ENCODE peak calls at places on chromosomes 1 and 21, in eight cellular contexts. N, K, C, Y, Q, H, B and X are unnamed samples. For H3K4me1, the result is how much of the 10 kb centered on the place peaks cover.

GRCh38 chr1:182829285-182829932 is 9.7 kb upstream of the DHX9 start:
- DNase-seq in N (no peak), K (no peak), C (peak), Y (no peak), Q (no peak), H (no peak), B (no peak), X (no peak)

GRCh38 chr21:41897047-41897669 is 18.0 kb upstream of the PRDM15 start:
- DNase-seq in N (no peak), K (no peak), C (no peak), Y (no peak), Q (no peak), H (no peak), B (no peak), X (no peak)

GRCh38 chr1:211939876-211940468 is 95.4 kb downstream of the INTS7 start:
- DNase-seq in N (no peak), K (no peak), C (peak), Y (no peak), Q (peak), H (no peak), B (no peak), X (no peak)

GRCh38 chr1:38476111-38476783 is 383.3 kb downstream of the RRAGC start:
- DNase-seq in N (no peak), K (no peak), C (peak), Y (no peak), Q (peak), H (no peak), B (no peak), X (no peak)

GRCh38 chr1:87853576-87854351 is 525.1 kb downstream of the LMO4 start:
- DNase-seq in N (no peak), K (no peak), C (no peak), Y (no peak), Q (no peak), H (no peak), B (no peak), X (no peak)

GRCh38 chr1:187460093-187460492 is 631.3 kb downstream of the PLA2G4A start:
- DNase-seq in N (no peak), K (no peak), C (no peak), Y (no peak), Q (no peak), H (no peak), B (no peak), X (no peak)

GRCh38 chr1:206012086-206012859 is 9.1 kb upstream of the RAB7B start:
- DNase-seq in N (peak), K (peak), C (peak), Y (no peak), Q (no peak), H (no peak), B (peak), X (peak)

GRCh38 chr1:209895709-209896108 is 42.3 kb upstream of the SYT14 start:
- DNase-seq in N (no peak), K (no peak), C (no peak), Y (peak), Q (peak), H (no peak), B (no peak), X (no peak)

GRCh38 chr1:30270468-30270867 is 452.9 kb downstream of the MATN1 start:
- DNase-seq in N (no peak), K (no peak), C (no peak), Y (no peak), Q (no peak), H (no peak), B (no peak), X (no peak)

GRCh38 chr1:27001570-27002360 is 8.3 kb downstream of the TRNP1 start:
- DNase-seq in N (peak), K (no peak), C (no peak), Y (peak), Q (no peak), H (peak), B (no peak), X (no peak)

GRCh38 chr1:21254335-21254951 is 35.8 kb downstream of the ECE1 start:
- DNase-seq in N (no peak), K (no peak), C (no peak), Y (no peak), Q (peak), H (no peak), B (no peak), X (no peak)

GRCh38 chr1:169018751-169019150 is 87.7 kb upstream of the ATP1B1 start:
- DNase-seq in N (no peak), K (no peak), C (no peak), Y (no peak), Q (no peak), H (no peak), B (no peak), X (no peak)

GRCh38 chr1:117826551-117827078 is 102.8 kb downstream of the GDAP2 start:
- DNase-seq in N (no peak), K (no peak), C (no peak), Y (peak), Q (no peak), H (no peak), B (no peak), X (no peak)

GRCh38 chr1:222754386-222755139 is 17.6 kb downstream of the FAM177B start:
- DNase-seq in N (no peak), K (no peak), C (no peak), Y (peak), Q (peak), H (no peak), B (no peak), X (no peak)

GRCh38 chr1:156504821-156505678 is 4.5 kb upstream of the MEF2D start:
- DNase-seq in N (peak), K (peak), C (peak), Y (peak), Q (peak), H (peak), B (peak), X (peak)

GRCh38 chr1:154442006-154442740 is 37.0 kb downstream of the IL6R start:
- DNase-seq in N (no peak), K (peak), C (no peak), Y (peak), Q (no peak), H (no peak), B (no peak), X (no peak)

GRCh38 chr1:235642021-235642942 is 7.3 kb downstream of the GNG4 start:
- DNase-seq in N (peak), K (peak), C (no peak), Y (no peak), Q (no peak), H (no peak), B (peak), X (peak)

GRCh38 chr1:39213511-39214002 is 9.1 kb downstream of the MACF1 start:
- DNase-seq in N (no peak), K (no peak), C (no peak), Y (peak), Q (no peak), H (no peak), B (no peak), X (no peak)

GRCh38 chr1:118115567-118116272 is 69.3 kb downstream of the SPAG17 start:
- DNase-seq in N (no peak), K (no peak), C (no peak), Y (no peak), Q (no peak), H (no peak), B (no peak), X (no peak)

GRCh38 chr1:27318596-27318995 is 3.4 kb upstream of the TMEM222 start:
- DNase-seq in N (no peak), K (no peak), C (no peak), Y (peak), Q (no peak), H (no peak), B (no peak), X (no peak)

GRCh38 chr1:20483833-20484525 is 2.0 kb downstream of the CAMK2N1 start:
- DNase-seq in N (no peak), K (no peak), C (no peak), Y (peak), Q (no peak), H (no peak), B (peak), X (no peak)

GRCh38 chr1:24181619-24182018 is 5.5 kb downstream of the IFNLR1 start:
- DNase-seq in N (no peak), K (no peak), C (no peak), Y (no peak), Q (peak), H (no peak), B (no peak), X (no peak)

GRCh38 chr1:18058522-18058921 is 49.1 kb upstream of the IGSF21 start:
- DNase-seq in N (no peak), K (no peak), C (no peak), Y (no peak), Q (no peak), H (no peak), B (no peak), X (no peak)

GRCh38 chr1:61149010-61149860 is 66.9 kb downstream of the NFIA start:
- DNase-seq in N (no peak), K (no peak), C (no peak), Y (no peak), Q (no peak), H (no peak), B (no peak), X (no peak)

GRCh38 chr1:85047472-85048295 is 616 bp downstream of the MCOLN3 start:
- DNase-seq in N (no peak), K (no peak), C (no peak), Y (peak), Q (peak), H (no peak), B (no peak), X (peak)

GRCh38 chr21:29504751-29505321 is 206.1 kb downstream of the BACH1 start:
- DNase-seq in N (no peak), K (no peak), C (no peak), Y (peak), Q (no peak), H (no peak), B (no peak), X (no peak)

GRCh38 chr1:23643668-23644554 is 47.7 kb upstream of the RPL11 start:
- DNase-seq in N (no peak), K (no peak), C (no peak), Y (peak), Q (peak), H (no peak), B (no peak), X (no peak)

GRCh38 chr21:29849735-29850176 is 90.0 kb downstream of the GRIK1 start:
- DNase-seq in N (peak), K (peak), C (peak), Y (peak), Q (peak), H (no peak), B (peak), X (peak)

GRCh38 chr1:71054791-71055190 is 7.2 kb upstream of the PTGER3 start:
- DNase-seq in N (no peak), K (no peak), C (no peak), Y (no peak), Q (peak), H (no peak), B (no peak), X (no peak)

GRCh38 chr1:244254467-244254866 is 197.2 kb downstream of the ADSS2 start:
- DNase-seq in N (no peak), K (no peak), C (no peak), Y (no peak), Q (no peak), H (no peak), B (no peak), X (no peak)

GRCh38 chr1:230891984-230892383 is 23.7 kb upstream of the C1orf198 start:
- DNase-seq in N (no peak), K (no peak), C (no peak), Y (no peak), Q (no peak), H (no peak), B (no peak), X (no peak)

GRCh38 chr1:113490384-113490783 is 100.1 kb downstream of the MAGI3 start:
- DNase-seq in N (no peak), K (no peak), C (no peak), Y (no peak), Q (no peak), H (no peak), B (no peak), X (no peak)
- H3K4me1 ChIP-seq in N (under half), K (under half), C (under half), Y (under half), Q (under half), H (under half), B (under half), X (under half)

GRCh38 chr1:201497935-201498509 is 8.9 kb downstream of the CSRP1 start:
- DNase-seq in N (no peak), K (no peak), C (no peak), Y (no peak), Q (no peak), H (no peak), B (no peak), X (no peak)
- H3K4me1 ChIP-seq in N (half or more), K (under half), C (under half), Y (under half), Q (half or more), H (half or more), B (under half), X (under half)

GRCh38 chr21:44931137-44931500 is 8.7 kb upstream of the SLX9 start:
- DNase-seq in N (no peak), K (peak), C (no peak), Y (peak), Q (no peak), H (no peak), B (peak), X (no peak)
- H3K4me1 ChIP-seq in N (under half), K (half or more), C (under half), Y (under half), Q (under half), H (under half), B (half or more), X (under half)

GRCh38 chr1:77831976-77832695 is 52.7 kb downstream of the MIGA1 start:
- DNase-seq in N (no peak), K (no peak), C (no peak), Y (peak), Q (no peak), H (no peak), B (no peak), X (no peak)
- H3K4me1 ChIP-seq in N (under half), K (under half), C (under half), Y (half or more), Q (half or more), H (under half), B (under half), X (under half)

DNA sequence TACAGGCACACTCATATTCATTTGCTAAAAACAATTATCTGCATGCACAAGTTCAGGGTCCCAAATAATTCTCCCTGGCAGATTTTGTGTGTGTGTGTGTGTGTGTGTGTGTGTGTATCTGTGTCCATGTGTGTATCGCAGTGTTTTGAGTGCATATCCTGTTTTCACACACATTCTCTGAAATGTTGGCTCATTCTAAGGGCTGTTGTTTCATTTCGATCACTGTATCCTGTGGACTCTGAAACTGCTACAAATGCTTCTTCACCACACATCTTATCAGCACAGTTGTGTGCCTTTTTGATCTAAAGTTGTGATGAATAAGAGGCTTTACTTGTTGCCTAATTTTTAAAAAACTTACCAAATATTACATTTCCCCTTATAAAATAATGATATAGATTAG is 34.6 kb downstream of the NR5A2 start:
- DNase-seq in N (no peak), K (no peak), C (no peak), Y (no peak), Q (no peak), H (no peak), B (no peak), X (no peak)
- H3K4me1 ChIP-seq in N (under half), K (under half), C (under half), Y (under half), Q (under half), H (under half), B (under half), X (under half)

GRCh38 chr1:16119926-16120325 is 35.9 kb downstream of the EPHA2 start:
- DNase-seq in N (no peak), K (no peak), C (no peak), Y (no peak), Q (no peak), H (no peak), B (no peak), X (no peak)

GRCh38 chr1:16120940-16121410 is 34.9 kb downstream of the EPHA2 start:
- DNase-seq in N (peak), K (no peak), C (no peak), Y (no peak), Q (no peak), H (no peak), B (no peak), X (no peak)

GRCh38 chr1:16118706-16119105 is 37.2 kb downstream of the EPHA2 start:
- DNase-seq in N (no peak), K (no peak), C (no peak), Y (no peak), Q (no peak), H (no peak), B (no peak), X (no peak)

GRCh38 chr1:16119504-16119903 is 36.4 kb downstream of the EPHA2 start:
- DNase-seq in N (no peak), K (no peak), C (no peak), Y (no peak), Q (no peak), H (no peak), B (no peak), X (no peak)

DNA sequence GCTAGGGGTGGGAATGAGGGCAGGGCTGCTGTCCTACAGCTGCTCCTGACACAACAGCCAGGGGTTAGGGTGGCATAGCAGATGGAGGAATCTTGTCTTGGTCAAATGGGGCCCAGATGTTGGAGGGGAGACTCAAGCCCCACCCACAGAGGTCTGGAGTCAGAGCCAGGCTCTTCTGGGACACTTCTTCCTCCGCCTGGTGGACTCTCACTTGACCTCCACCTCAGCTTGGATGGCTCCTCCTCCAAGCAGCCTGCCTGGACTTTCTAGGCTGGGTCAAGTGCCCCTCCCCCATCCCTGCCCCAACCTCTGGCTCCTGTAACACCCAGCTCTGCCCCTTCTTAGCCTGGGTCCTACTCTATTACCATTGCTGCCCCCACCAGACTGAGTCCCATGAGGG is 35.5 kb downstream of the EPHA2 start:
- DNase-seq in N (no peak), K (no peak), C (no peak), Y (no peak), Q (no peak), H (no peak), B (no peak), X (no peak)
- H3K4me1 ChIP-seq in N (under half), K (under half), C (under half), Y (under half), Q (under half), H (under half), B (under half), X (under half)

GRCh38 chr1:95583811-95584210 is 349.8 kb downstream of the RWDD3 start:
- DNase-seq in N (no peak), K (no peak), C (no peak), Y (no peak), Q (no peak), H (no peak), B (no peak), X (no peak)
- H3K4me1 ChIP-seq in N (under half), K (under half), C (under half), Y (under half), Q (under half), H (under half), B (under half), X (under half)

GRCh38 chr1:110879758-110880606 is 7.0 kb downstream of the CD53 start:
- DNase-seq in N (no peak), K (peak), C (no peak), Y (no peak), Q (no peak), H (no peak), B (peak), X (no peak)
- H3K4me1 ChIP-seq in N (under half), K (half or more), C (under half), Y (under half), Q (under half), H (under half), B (half or more), X (half or more)

GRCh38 chr1:231933711-231934626 is 307.4 kb downstream of the DISC1 start:
- DNase-seq in N (no peak), K (no peak), C (no peak), Y (no peak), Q (no peak), H (no peak), B (no peak), X (no peak)

GRCh38 chr1:231931146-231931545 is 304.6 kb downstream of the DISC1 start:
- DNase-seq in N (no peak), K (no peak), C (no peak), Y (no peak), Q (no peak), H (no peak), B (no peak), X (no peak)

GRCh38 chr1:231930257-231930947 is 303.8 kb downstream of the DISC1 start:
- DNase-seq in N (no peak), K (no peak), C (no peak), Y (no peak), Q (no peak), H (no peak), B (no peak), X (no peak)

GRCh38 chr1:231929311-231929710 is 302.7 kb downstream of the DISC1 start:
- DNase-seq in N (no peak), K (no peak), C (no peak), Y (peak), Q (peak), H (no peak), B (no peak), X (no peak)

DNA sequence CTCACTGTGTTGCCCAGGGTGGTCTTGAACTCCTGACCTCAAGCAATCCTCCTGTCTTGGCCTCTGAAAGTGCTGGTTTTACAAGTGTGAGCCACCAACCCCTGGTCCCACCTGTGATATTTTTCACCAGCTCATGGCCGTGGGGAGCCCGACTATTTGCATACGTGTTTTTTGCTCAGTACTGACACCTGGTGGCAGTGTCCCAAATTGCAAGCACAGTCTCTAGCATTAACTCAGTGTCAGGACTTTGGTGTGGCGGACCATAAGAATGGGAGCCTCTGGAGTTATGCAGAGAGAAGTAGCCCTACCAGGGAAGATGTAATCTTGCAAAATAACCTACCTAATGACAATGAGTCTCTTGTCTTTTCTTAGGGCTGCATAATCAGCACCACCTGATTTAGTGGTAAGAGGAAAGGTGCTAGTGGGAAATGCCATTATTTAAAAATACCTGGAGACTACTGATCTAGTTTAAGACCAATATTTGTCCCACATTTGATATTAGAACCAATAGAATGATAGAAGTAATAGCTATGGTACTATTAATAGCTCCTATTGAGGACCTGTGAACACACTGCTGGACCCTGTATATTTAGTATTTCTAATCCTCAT is 305.4 kb downstream of the DISC1 start:
- DNase-seq in N (no peak), K (no peak), C (peak), Y (no peak), Q (no peak), H (no peak), B (no peak), X (no peak)
- H3K4me1 ChIP-seq in N (under half), K (under half), C (under half), Y (under half), Q (under half), H (under half), B (under half), X (under half)

GRCh38 chr1:227355542-227356270 is 37.4 kb upstream of the CDC42BPA start:
- DNase-seq in N (no peak), K (no peak), C (no peak), Y (no peak), Q (no peak), H (no peak), B (no peak), X (no peak)
- H3K4me1 ChIP-seq in N (under half), K (under half), C (under half), Y (under half), Q (under half), H (under half), B (under half), X (under half)